ENCODE peak calls at places on chromosomes 5 and 9, in eight cellular contexts. One of them, this sample, is unnamed.

GRCh38 chr9:16571127-16571848 is 299.2 kb downstream of the BNC2 start:
- DNase-seq in C1 segment of cervical spinal cord: no peak
- DNase-seq in GM23338: no peak
- DNase-seq in hepatocyte: no peak
- DNase-seq in activated CD8-positive, alpha-beta memory T cell treated with anti-CD3 and anti-CD28 coated beads for 48 hours: no peak
- DNase-seq in HEK293T: no peak
- DNase-seq in kidney glomerular epithelial cell: no peak
- DNase-seq in HepG2: no peak
- DNase-seq in this sample: no peak

GRCh38 chr9:85377751-85378289 is 363.9 kb downstream of the AGTPBP1 start:
- DNase-seq in C1 segment of cervical spinal cord: no peak
- DNase-seq in HEK293T: peak; percentile 22
- DNase-seq in HepG2: no peak
- DNase-seq in hepatocyte: no peak
- DNase-seq in activated CD8-positive, alpha-beta memory T cell treated with anti-CD3 and anti-CD28 coated beads for 48 hours: no peak
- DNase-seq in kidney glomerular epithelial cell: no peak
- DNase-seq in GM23338: no peak
- DNase-seq in this sample: no peak

GRCh38 chr9:92187390-92187789 is 72.2 kb upstream of the SPTLC1 start:
- DNase-seq in GM23338: no peak
- DNase-seq in HEK293T: no peak
- DNase-seq in hepatocyte: no peak
- DNase-seq in HepG2: no peak
- DNase-seq in kidney glomerular epithelial cell: no peak
- DNase-seq in activated CD8-positive, alpha-beta memory T cell treated with anti-CD3 and anti-CD28 coated beads for 48 hours: no peak
- DNase-seq in C1 segment of cervical spinal cord: no peak
- DNase-seq in this sample: no peak

GRCh38 chr9:135221576-135221950 is 134.1 kb downstream of the OLFM1 start:
- DNase-seq in GM23338: no peak
- DNase-seq in HepG2: no peak
- DNase-seq in HEK293T: no peak
- DNase-seq in hepatocyte: no peak
- DNase-seq in kidney glomerular epithelial cell: no peak
- DNase-seq in activated CD8-positive, alpha-beta memory T cell treated with anti-CD3 and anti-CD28 coated beads for 48 hours: no peak
- DNase-seq in C1 segment of cervical spinal cord: no peak
- DNase-seq in this sample: no peak

GRCh38 chr9:122904466-122904822 is 715 bp downstream of the RC3H2 start:
- DNase-seq in activated CD8-positive, alpha-beta memory T cell treated with anti-CD3 and anti-CD28 coated beads for 48 hours: no peak
- DNase-seq in C1 segment of cervical spinal cord: no peak
- DNase-seq in GM23338: peak; percentile 75
- DNase-seq in hepatocyte: peak; percentile 52
- DNase-seq in HepG2: peak; percentile 43
- DNase-seq in kidney glomerular epithelial cell: peak; percentile 34
- DNase-seq in HEK293T: peak; percentile 27
- DNase-seq in this sample: no peak

GRCh38 chr9:17332129-17332528 is 197.3 kb downstream of the CNTLN start:
- DNase-seq in C1 segment of cervical spinal cord: no peak
- DNase-seq in kidney glomerular epithelial cell: no peak
- DNase-seq in GM23338: no peak
- DNase-seq in activated CD8-positive, alpha-beta memory T cell treated with anti-CD3 and anti-CD28 coated beads for 48 hours: no peak
- DNase-seq in HepG2: no peak
- DNase-seq in hepatocyte: no peak
- DNase-seq in HEK293T: no peak
- DNase-seq in this sample: no peak

GRCh38 chr9:16869140-16869903 is 1.1 kb downstream of the BNC2 start:
- DNase-seq in HEK293T: no peak
- DNase-seq in GM23338: peak; percentile 69
- DNase-seq in activated CD8-positive, alpha-beta memory T cell treated with anti-CD3 and anti-CD28 coated beads for 48 hours: no peak
- DNase-seq in C1 segment of cervical spinal cord: no peak
- DNase-seq in HepG2: no peak
- DNase-seq in kidney glomerular epithelial cell: peak; percentile 57
- DNase-seq in hepatocyte: peak; percentile 43
- DNase-seq in this sample: no peak

GRCh38 chr5:143749581-143750204 is 62.3 kb upstream of the HMHB1 start:
- DNase-seq in kidney glomerular epithelial cell: no peak
- DNase-seq in C1 segment of cervical spinal cord: no peak
- DNase-seq in HEK293T: no peak
- DNase-seq in hepatocyte: peak; percentile 17
- DNase-seq in GM23338: no peak
- DNase-seq in activated CD8-positive, alpha-beta memory T cell treated with anti-CD3 and anti-CD28 coated beads for 48 hours: no peak
- DNase-seq in HepG2: peak; percentile 25
- DNase-seq in this sample: no peak

GRCh38 chr5:75017971-75018370 is 34.4 kb downstream of the GCNT4 start:
- DNase-seq in HEK293T: no peak
- DNase-seq in kidney glomerular epithelial cell: no peak
- DNase-seq in C1 segment of cervical spinal cord: no peak
- DNase-seq in HepG2: no peak
- DNase-seq in activated CD8-positive, alpha-beta memory T cell treated with anti-CD3 and anti-CD28 coated beads for 48 hours: no peak
- DNase-seq in hepatocyte: no peak
- DNase-seq in GM23338: no peak
- DNase-seq in this sample: no peak

GRCh38 chr5:177403826-177404640 is 3.6 kb upstream of the PFN3 start:
- DNase-seq in GM23338: peak; percentile 80
- DNase-seq in hepatocyte: peak; percentile 93
- DNase-seq in activated CD8-positive, alpha-beta memory T cell treated with anti-CD3 and anti-CD28 coated beads for 48 hours: peak; percentile 64
- DNase-seq in HepG2: no peak
- DNase-seq in C1 segment of cervical spinal cord: peak; percentile 8
- DNase-seq in kidney glomerular epithelial cell: peak; percentile 47
- DNase-seq in HEK293T: peak; percentile 86
- DNase-seq in this sample: no peak

GRCh38 chr5:68375540-68375939 is 160.0 kb downstream of the PIK3R1 start:
- DNase-seq in activated CD8-positive, alpha-beta memory T cell treated with anti-CD3 and anti-CD28 coated beads for 48 hours: no peak
- DNase-seq in kidney glomerular epithelial cell: no peak
- DNase-seq in C1 segment of cervical spinal cord: no peak
- DNase-seq in HepG2: no peak
- DNase-seq in HEK293T: no peak
- DNase-seq in GM23338: no peak
- DNase-seq in hepatocyte: no peak
- DNase-seq in this sample: no peak

GRCh38 chr9:112127281-112127680 is 47.8 kb downstream of the SUSD1 start:
- DNase-seq in activated CD8-positive, alpha-beta memory T cell treated with anti-CD3 and anti-CD28 coated beads for 48 hours: no peak
- DNase-seq in HepG2: peak; percentile 29
- DNase-seq in GM23338: no peak
- DNase-seq in C1 segment of cervical spinal cord: no peak
- DNase-seq in HEK293T: no peak
- DNase-seq in kidney glomerular epithelial cell: no peak
- DNase-seq in hepatocyte: no peak
- DNase-seq in this sample: no peak

GRCh38 chr5:133225671-133226152 is 173.9 kb downstream of the HSPA4 start:
- DNase-seq in GM23338: no peak
- DNase-seq in hepatocyte: peak; percentile 62
- DNase-seq in activated CD8-positive, alpha-beta memory T cell treated with anti-CD3 and anti-CD28 coated beads for 48 hours: no peak
- DNase-seq in HEK293T: no peak
- DNase-seq in HepG2: no peak
- DNase-seq in C1 segment of cervical spinal cord: no peak
- DNase-seq in kidney glomerular epithelial cell: no peak
- DNase-seq in this sample: no peak

GRCh38 chr9:81207651-81208050 is 481.7 kb downstream of the TLE1 start:
- DNase-seq in HepG2: no peak
- DNase-seq in GM23338: no peak
- DNase-seq in kidney glomerular epithelial cell: no peak
- DNase-seq in hepatocyte: no peak
- DNase-seq in HEK293T: no peak
- DNase-seq in activated CD8-positive, alpha-beta memory T cell treated with anti-CD3 and anti-CD28 coated beads for 48 hours: no peak
- DNase-seq in C1 segment of cervical spinal cord: no peak
- DNase-seq in this sample: no peak

GRCh38 chr9:76996700-76997099 is 22.8 kb upstream of the FOXB2 start:
- DNase-seq in GM23338: peak; percentile 81
- DNase-seq in C1 segment of cervical spinal cord: no peak
- DNase-seq in HepG2: peak; percentile 12
- DNase-seq in activated CD8-positive, alpha-beta memory T cell treated with anti-CD3 and anti-CD28 coated beads for 48 hours: no peak
- DNase-seq in kidney glomerular epithelial cell: peak; percentile 13
- DNase-seq in hepatocyte: peak; percentile 72
- DNase-seq in HEK293T: peak; percentile 67
- DNase-seq in this sample: no peak

GRCh38 chr5:117455236-117456233 is 880.9 kb upstream of the SEMA6A start:
- DNase-seq in HEK293T: peak; percentile 42
- DNase-seq in C1 segment of cervical spinal cord: no peak
- DNase-seq in GM23338: peak; percentile 66
- DNase-seq in hepatocyte: peak; percentile 67
- DNase-seq in activated CD8-positive, alpha-beta memory T cell treated with anti-CD3 and anti-CD28 coated beads for 48 hours: no peak
- DNase-seq in HepG2: peak; percentile 22
- DNase-seq in kidney glomerular epithelial cell: no peak
- DNase-seq in this sample: no peak

GRCh38 chr5:34044950-34045525 is 2.0 kb upstream of the C1QTNF3 start:
- DNase-seq in hepatocyte: no peak
- DNase-seq in HEK293T: no peak
- DNase-seq in GM23338: no peak
- DNase-seq in kidney glomerular epithelial cell: no peak
- DNase-seq in HepG2: no peak
- DNase-seq in C1 segment of cervical spinal cord: no peak
- DNase-seq in activated CD8-positive, alpha-beta memory T cell treated with anti-CD3 and anti-CD28 coated beads for 48 hours: no peak
- DNase-seq in this sample: no peak

GRCh38 chr5:81065492-81065891 is 105.3 kb downstream of the RASGRF2 start:
- DNase-seq in kidney glomerular epithelial cell: no peak
- DNase-seq in HEK293T: no peak
- DNase-seq in activated CD8-positive, alpha-beta memory T cell treated with anti-CD3 and anti-CD28 coated beads for 48 hours: no peak
- DNase-seq in GM23338: no peak
- DNase-seq in C1 segment of cervical spinal cord: no peak
- DNase-seq in HepG2: no peak
- DNase-seq in hepatocyte: no peak
- DNase-seq in this sample: no peak

GRCh38 chr9:4866239-4866969 is 73.7 kb downstream of the RCL1 start:
- DNase-seq in hepatocyte: no peak
- DNase-seq in C1 segment of cervical spinal cord: no peak
- DNase-seq in kidney glomerular epithelial cell: no peak
- DNase-seq in GM23338: no peak
- DNase-seq in activated CD8-positive, alpha-beta memory T cell treated with anti-CD3 and anti-CD28 coated beads for 48 hours: peak; percentile 9
- DNase-seq in HepG2: no peak
- DNase-seq in HEK293T: no peak
- DNase-seq in this sample: no peak

GRCh38 chr9:79572032-79572890 is 496 bp downstream of the TLE4 start:
- DNase-seq in GM23338: peak; percentile 63
- DNase-seq in C1 segment of cervical spinal cord: peak; percentile 42
- DNase-seq in hepatocyte: peak; percentile 82
- DNase-seq in activated CD8-positive, alpha-beta memory T cell treated with anti-CD3 and anti-CD28 coated beads for 48 hours: no peak
- DNase-seq in HepG2: no peak
- DNase-seq in HEK293T: peak; percentile 78
- DNase-seq in kidney glomerular epithelial cell: peak; percentile 63
- DNase-seq in this sample: no peak

GRCh38 chr9:14021871-14022525 is 291.9 kb downstream of the NFIB start:
- DNase-seq in hepatocyte: no peak
- DNase-seq in HepG2: no peak
- DNase-seq in activated CD8-positive, alpha-beta memory T cell treated with anti-CD3 and anti-CD28 coated beads for 48 hours: no peak
- DNase-seq in HEK293T: no peak
- DNase-seq in kidney glomerular epithelial cell: no peak
- DNase-seq in GM23338: no peak
- DNase-seq in C1 segment of cervical spinal cord: no peak
- DNase-seq in this sample: no peak

GRCh38 chr9:38681747-38682227 is 38.1 kb downstream of the FAM240B start:
- DNase-seq in hepatocyte: no peak
- DNase-seq in HEK293T: no peak
- DNase-seq in C1 segment of cervical spinal cord: no peak
- DNase-seq in HepG2: no peak
- DNase-seq in kidney glomerular epithelial cell: peak; percentile 54
- DNase-seq in GM23338: no peak
- DNase-seq in activated CD8-positive, alpha-beta memory T cell treated with anti-CD3 and anti-CD28 coated beads for 48 hours: no peak
- DNase-seq in this sample: no peak

GRCh38 chr5:149403923-149404745 is 25.0 kb upstream of the IL17B start:
- DNase-seq in HepG2: no peak
- DNase-seq in hepatocyte: peak; percentile 12
- DNase-seq in C1 segment of cervical spinal cord: no peak
- DNase-seq in GM23338: no peak
- DNase-seq in kidney glomerular epithelial cell: peak; percentile 51
- DNase-seq in HEK293T: no peak
- DNase-seq in activated CD8-positive, alpha-beta memory T cell treated with anti-CD3 and anti-CD28 coated beads for 48 hours: no peak
- DNase-seq in this sample: no peak

GRCh38 chr5:40618926-40619325 is 60.8 kb upstream of the PTGER4 start:
- DNase-seq in activated CD8-positive, alpha-beta memory T cell treated with anti-CD3 and anti-CD28 coated beads for 48 hours: no peak
- DNase-seq in GM23338: no peak
- DNase-seq in hepatocyte: no peak
- DNase-seq in HEK293T: no peak
- DNase-seq in HepG2: no peak
- DNase-seq in kidney glomerular epithelial cell: no peak
- DNase-seq in C1 segment of cervical spinal cord: no peak
- DNase-seq in this sample: no peak

GRCh38 chr5:36073595-36074216 is 7.0 kb upstream of the UGT3A2 start:
- DNase-seq in hepatocyte: peak; percentile 26
- DNase-seq in activated CD8-positive, alpha-beta memory T cell treated with anti-CD3 and anti-CD28 coated beads for 48 hours: no peak
- DNase-seq in HEK293T: peak; percentile 17
- DNase-seq in kidney glomerular epithelial cell: no peak
- DNase-seq in HepG2: peak; percentile 38
- DNase-seq in GM23338: peak; percentile 84
- DNase-seq in C1 segment of cervical spinal cord: no peak
- DNase-seq in this sample: no peak

GRCh38 chr5:17802256-17802655 is 168.0 kb downstream of the TAF11L14 start:
- DNase-seq in HepG2: no peak
- DNase-seq in kidney glomerular epithelial cell: no peak
- DNase-seq in C1 segment of cervical spinal cord: no peak
- DNase-seq in activated CD8-positive, alpha-beta memory T cell treated with anti-CD3 and anti-CD28 coated beads for 48 hours: no peak
- DNase-seq in hepatocyte: no peak
- DNase-seq in HEK293T: no peak
- DNase-seq in GM23338: peak; percentile 77
- DNase-seq in this sample: no peak

GRCh38 chr5:61048534-61048933 is 103.5 kb downstream of the NDUFAF2 start:
- DNase-seq in GM23338: no peak
- DNase-seq in C1 segment of cervical spinal cord: no peak
- DNase-seq in HEK293T: no peak
- DNase-seq in kidney glomerular epithelial cell: peak; percentile 78
- DNase-seq in hepatocyte: no peak
- DNase-seq in HepG2: no peak
- DNase-seq in activated CD8-positive, alpha-beta memory T cell treated with anti-CD3 and anti-CD28 coated beads for 48 hours: no peak
- DNase-seq in this sample: no peak

GRCh38 chr9:36986548-36987408 is 47.3 kb downstream of the PAX5 start:
- DNase-seq in HEK293T: peak; percentile 24
- DNase-seq in kidney glomerular epithelial cell: no peak
- DNase-seq in activated CD8-positive, alpha-beta memory T cell treated with anti-CD3 and anti-CD28 coated beads for 48 hours: no peak
- DNase-seq in HepG2: no peak
- DNase-seq in C1 segment of cervical spinal cord: no peak
- DNase-seq in hepatocyte: no peak
- DNase-seq in GM23338: peak; percentile 50
- DNase-seq in this sample: no peak

GRCh38 chr9:76658510-76659231 is 105.6 kb upstream of the PCA3 start:
- DNase-seq in HEK293T: peak; percentile 53
- DNase-seq in GM23338: peak; percentile 68
- DNase-seq in hepatocyte: peak; percentile 74
- DNase-seq in activated CD8-positive, alpha-beta memory T cell treated with anti-CD3 and anti-CD28 coated beads for 48 hours: no peak
- DNase-seq in kidney glomerular epithelial cell: peak; percentile 79
- DNase-seq in HepG2: peak; percentile 38
- DNase-seq in C1 segment of cervical spinal cord: no peak
- DNase-seq in this sample: no peak

GRCh38 chr5:151051066-151051930 is 29.5 kb downstream of the TNIP1 start:
- DNase-seq in C1 segment of cervical spinal cord: peak; percentile 12
- DNase-seq in HepG2: peak; percentile 68
- DNase-seq in hepatocyte: peak; percentile 88
- DNase-seq in activated CD8-positive, alpha-beta memory T cell treated with anti-CD3 and anti-CD28 coated beads for 48 hours: peak; percentile 50
- DNase-seq in HEK293T: peak; percentile 81
- DNase-seq in kidney glomerular epithelial cell: peak; percentile 66
- DNase-seq in GM23338: peak; percentile 94
- DNase-seq in this sample: peak; percentile 69

GRCh38 chr5:179194201-179194910 is 134.2 kb downstream of the ZNF354C start:
- DNase-seq in GM23338: no peak
- DNase-seq in activated CD8-positive, alpha-beta memory T cell treated with anti-CD3 and anti-CD28 coated beads for 48 hours: no peak
- DNase-seq in kidney glomerular epithelial cell: no peak
- DNase-seq in hepatocyte: no peak
- DNase-seq in C1 segment of cervical spinal cord: no peak
- DNase-seq in HepG2: no peak
- DNase-seq in HEK293T: no peak
- DNase-seq in this sample: no peak

GRCh38 chr5:171477666-171478065 is 58.2 kb downstream of the FGF18 start:
- DNase-seq in activated CD8-positive, alpha-beta memory T cell treated with anti-CD3 and anti-CD28 coated beads for 48 hours: no peak
- DNase-seq in C1 segment of cervical spinal cord: no peak
- DNase-seq in GM23338: no peak
- DNase-seq in HepG2: no peak
- DNase-seq in hepatocyte: no peak
- DNase-seq in HEK293T: no peak
- DNase-seq in kidney glomerular epithelial cell: no peak
- DNase-seq in this sample: no peak

GRCh38 chr9:136107155-136107952 is 11.3 kb downstream of the TMEM250 start:
- DNase-seq in kidney glomerular epithelial cell: no peak
- DNase-seq in HEK293T: no peak
- DNase-seq in activated CD8-positive, alpha-beta memory T cell treated with anti-CD3 and anti-CD28 coated beads for 48 hours: no peak
- DNase-seq in C1 segment of cervical spinal cord: no peak
- DNase-seq in GM23338: peak; percentile 66
- DNase-seq in hepatocyte: no peak
- DNase-seq in HepG2: no peak
- DNase-seq in this sample: no peak

GRCh38 chr5:128674837-128675446 is 136.9 kb upstream of the FBN2 start:
- DNase-seq in HepG2: peak; percentile 14
- DNase-seq in C1 segment of cervical spinal cord: no peak
- DNase-seq in activated CD8-positive, alpha-beta memory T cell treated with anti-CD3 and anti-CD28 coated beads for 48 hours: no peak
- DNase-seq in hepatocyte: peak; percentile 55
- DNase-seq in HEK293T: peak; percentile 56
- DNase-seq in GM23338: peak; percentile 75
- DNase-seq in kidney glomerular epithelial cell: peak; percentile 43
- DNase-seq in this sample: no peak

This sample was measured in omental fat pad.